ENCODE peak calls at places on chromosomes 4 and X, in eight cellular contexts. One of them, this sample, is unnamed.

GRCh38 chrX:48466696-48467095 is 3.4 kb downstream of the SLC38A5 start:
- DNase-seq in GM13976: no peak
- DNase-seq in GM12865: peak
- DNase-seq in AG10803: no peak
- DNase-seq in AG09319: no peak
- DNase-seq in D721Med: no peak
- DNase-seq in fibroblast of pulmonary artery: no peak
- DNase-seq in dorsolateral prefrontal cortex: no peak
- DNase-seq in this sample: no peak

GRCh38 chr4:158193171-158193749 is 17.0 kb upstream of the TMEM144 start:
- DNase-seq in D721Med: no peak
- DNase-seq in GM12865: no peak
- DNase-seq in AG09319: no peak
- DNase-seq in AG10803: peak
- DNase-seq in dorsolateral prefrontal cortex: no peak
- DNase-seq in fibroblast of pulmonary artery: peak
- DNase-seq in GM13976: peak
- DNase-seq in this sample: no peak

GRCh38 chr4:6019316-6020263 is 1.4 kb upstream of the C4orf50 start:
- DNase-seq in fibroblast of pulmonary artery: peak
- DNase-seq in dorsolateral prefrontal cortex: no peak
- DNase-seq in AG10803: peak
- DNase-seq in D721Med: peak
- DNase-seq in AG09319: no peak
- DNase-seq in GM12865: peak
- DNase-seq in GM13976: peak
- DNase-seq in this sample: no peak

GRCh38 chr4:124060261-124060918 is 652.1 kb downstream of the ANKRD50 start:
- DNase-seq in fibroblast of pulmonary artery: peak
- DNase-seq in AG10803: peak
- DNase-seq in D721Med: no peak
- DNase-seq in AG09319: no peak
- DNase-seq in GM12865: peak
- DNase-seq in dorsolateral prefrontal cortex: no peak
- DNase-seq in GM13976: no peak
- DNase-seq in this sample: peak

GRCh38 chrX:116009348-116009747 is 161.2 kb upstream of the AGTR2 start:
- DNase-seq in dorsolateral prefrontal cortex: no peak
- DNase-seq in AG09319: no peak
- DNase-seq in AG10803: no peak
- DNase-seq in GM12865: no peak
- DNase-seq in fibroblast of pulmonary artery: no peak
- DNase-seq in D721Med: no peak
- DNase-seq in GM13976: no peak
- DNase-seq in this sample: no peak

GRCh38 chrX:118499295-118499694 is 3.7 kb downstream of the DOCK11 start:
- DNase-seq in GM12865: no peak
- DNase-seq in fibroblast of pulmonary artery: no peak
- DNase-seq in D721Med: no peak
- DNase-seq in dorsolateral prefrontal cortex: no peak
- DNase-seq in AG10803: no peak
- DNase-seq in GM13976: no peak
- DNase-seq in AG09319: no peak
- DNase-seq in this sample: no peak

GRCh38 chrX:31449975-31450374 is 378.1 kb upstream of the FTHL17 start:
- DNase-seq in dorsolateral prefrontal cortex: no peak
- DNase-seq in D721Med: no peak
- DNase-seq in GM12865: no peak
- DNase-seq in fibroblast of pulmonary artery: peak
- DNase-seq in AG09319: no peak
- DNase-seq in GM13976: no peak
- DNase-seq in AG10803: peak
- DNase-seq in this sample: no peak

GRCh38 chr4:21699437-21699836 is 249.1 kb downstream of the KCNIP4 start:
- DNase-seq in GM13976: no peak
- DNase-seq in AG10803: no peak
- DNase-seq in dorsolateral prefrontal cortex: no peak
- DNase-seq in D721Med: no peak
- DNase-seq in fibroblast of pulmonary artery: no peak
- DNase-seq in GM12865: no peak
- DNase-seq in AG09319: no peak
- DNase-seq in this sample: no peak

GRCh38 chr4:53908661-53909078 is 155.7 kb downstream of the CHIC2 start:
- DNase-seq in AG09319: peak
- DNase-seq in D721Med: no peak
- DNase-seq in fibroblast of pulmonary artery: peak
- DNase-seq in GM12865: peak
- DNase-seq in AG10803: peak
- DNase-seq in dorsolateral prefrontal cortex: no peak
- DNase-seq in GM13976: peak
- DNase-seq in this sample: no peak

GRCh38 chr4:113593400-113594230 is 167.9 kb downstream of the CAMK2D start:
- DNase-seq in AG09319: no peak
- DNase-seq in fibroblast of pulmonary artery: no peak
- DNase-seq in GM12865: peak
- DNase-seq in GM13976: no peak
- DNase-seq in AG10803: no peak
- DNase-seq in D721Med: no peak
- DNase-seq in dorsolateral prefrontal cortex: no peak
- DNase-seq in this sample: no peak

GRCh38 chr4:156829194-156829593 is 142.4 kb downstream of the PDGFC start:
- DNase-seq in GM13976: no peak
- DNase-seq in fibroblast of pulmonary artery: peak
- DNase-seq in dorsolateral prefrontal cortex: no peak
- DNase-seq in AG10803: peak
- DNase-seq in AG09319: peak
- DNase-seq in D721Med: no peak
- DNase-seq in GM12865: no peak
- DNase-seq in this sample: no peak

GRCh38 chr4:20273793-20274192 is 22.1 kb downstream of the SLIT2 start:
- DNase-seq in AG09319: no peak
- DNase-seq in fibroblast of pulmonary artery: no peak
- DNase-seq in D721Med: no peak
- DNase-seq in dorsolateral prefrontal cortex: no peak
- DNase-seq in GM12865: no peak
- DNase-seq in AG10803: no peak
- DNase-seq in GM13976: no peak
- DNase-seq in this sample: peak

GRCh38 chr4:121541696-121542095 is 155.1 kb downstream of the ANXA5 start:
- DNase-seq in GM12865: no peak
- DNase-seq in dorsolateral prefrontal cortex: no peak
- DNase-seq in AG09319: no peak
- DNase-seq in GM13976: no peak
- DNase-seq in fibroblast of pulmonary artery: no peak
- DNase-seq in AG10803: no peak
- DNase-seq in D721Med: no peak
- DNase-seq in this sample: no peak

GRCh38 chr4:147924604-147925412 is 192.9 kb downstream of the ARHGAP10 start:
- DNase-seq in AG09319: no peak
- DNase-seq in AG10803: peak
- DNase-seq in GM12865: no peak
- DNase-seq in GM13976: no peak
- DNase-seq in dorsolateral prefrontal cortex: no peak
- DNase-seq in fibroblast of pulmonary artery: peak
- DNase-seq in D721Med: no peak
- DNase-seq in this sample: no peak

GRCh38 chr4:184142121-184143000 is 75.3 kb downstream of the ENPP6 start:
- DNase-seq in D721Med: no peak
- DNase-seq in dorsolateral prefrontal cortex: no peak
- DNase-seq in fibroblast of pulmonary artery: no peak
- DNase-seq in AG10803: no peak
- DNase-seq in GM13976: no peak
- DNase-seq in GM12865: no peak
- DNase-seq in AG09319: no peak
- DNase-seq in this sample: no peak

GRCh38 chrX:49163555-49164419 is 1.2 kb downstream of the MAGIX start:
- DNase-seq in GM12865: peak
- DNase-seq in fibroblast of pulmonary artery: peak
- DNase-seq in GM13976: peak
- DNase-seq in D721Med: peak
- DNase-seq in AG09319: peak
- DNase-seq in AG10803: peak
- DNase-seq in dorsolateral prefrontal cortex: peak
- DNase-seq in this sample: peak

GRCh38 chr4:118124977-118125376 is 90.7 kb downstream of the NDST3 start:
- DNase-seq in fibroblast of pulmonary artery: no peak
- DNase-seq in AG10803: no peak
- DNase-seq in AG09319: no peak
- DNase-seq in GM12865: no peak
- DNase-seq in GM13976: no peak
- DNase-seq in dorsolateral prefrontal cortex: no peak
- DNase-seq in D721Med: no peak
- DNase-seq in this sample: no peak

GRCh38 chrX:133215747-133216146 is 2.4 kb downstream of the TFDP3 start:
- DNase-seq in fibroblast of pulmonary artery: no peak
- DNase-seq in GM12865: no peak
- DNase-seq in AG09319: no peak
- DNase-seq in AG10803: no peak
- DNase-seq in D721Med: no peak
- DNase-seq in GM13976: no peak
- DNase-seq in dorsolateral prefrontal cortex: no peak
- DNase-seq in this sample: no peak

GRCh38 chr4:23660865-23661264 is 229.0 kb downstream of the PPARGC1A start:
- DNase-seq in dorsolateral prefrontal cortex: no peak
- DNase-seq in AG10803: no peak
- DNase-seq in fibroblast of pulmonary artery: no peak
- DNase-seq in GM12865: no peak
- DNase-seq in AG09319: no peak
- DNase-seq in D721Med: no peak
- DNase-seq in GM13976: no peak
- DNase-seq in this sample: no peak
- TF ChIP-seq CTCF in dorsolateral prefrontal cortex: no peak
- TF ChIP-seq CTCF in AG10803: no peak
- TF ChIP-seq CTCF in fibroblast of pulmonary artery: no peak
- TF ChIP-seq CTCF in GM12865: no peak
- TF ChIP-seq CTCF in AG09319: no peak
- TF ChIP-seq CTCF in D721Med: no peak
- TF ChIP-seq CTCF in GM13976: no peak
- TF ChIP-seq CTCF in this sample: no peak

DNA sequence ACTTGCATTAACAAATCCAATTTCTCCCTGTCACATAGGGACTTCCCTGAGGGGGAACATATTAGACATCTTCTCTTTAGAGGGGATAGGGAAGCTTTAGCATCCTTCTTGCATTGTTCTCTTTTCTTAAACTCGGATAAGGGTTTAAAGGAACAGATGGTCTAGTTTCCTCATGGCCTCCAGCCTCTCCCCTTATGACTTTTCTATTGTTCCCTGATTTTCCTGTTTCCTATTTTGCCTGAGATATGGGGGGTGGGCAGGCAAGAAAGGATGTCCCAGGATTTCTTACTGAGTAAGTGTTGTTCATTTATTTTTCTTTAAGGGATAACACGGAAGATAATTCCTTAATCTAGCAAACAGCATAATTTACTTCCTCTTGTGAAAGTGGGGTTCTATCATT is 107.7 kb upstream of the MAGEE2 start:
- DNase-seq in GM13976: no peak
- DNase-seq in D721Med: no peak
- DNase-seq in AG10803: no peak
- DNase-seq in AG09319: no peak
- DNase-seq in GM12865: no peak
- DNase-seq in dorsolateral prefrontal cortex: no peak
- DNase-seq in fibroblast of pulmonary artery: no peak
- DNase-seq in this sample: no peak
- TF ChIP-seq CTCF in GM13976: no peak
- TF ChIP-seq CTCF in D721Med: no peak
- TF ChIP-seq CTCF in AG10803: no peak
- TF ChIP-seq CTCF in AG09319: no peak
- TF ChIP-seq CTCF in GM12865: no peak
- TF ChIP-seq CTCF in dorsolateral prefrontal cortex: no peak
- TF ChIP-seq CTCF in fibroblast of pulmonary artery: no peak
- TF ChIP-seq CTCF in this sample: no peak

DNA sequence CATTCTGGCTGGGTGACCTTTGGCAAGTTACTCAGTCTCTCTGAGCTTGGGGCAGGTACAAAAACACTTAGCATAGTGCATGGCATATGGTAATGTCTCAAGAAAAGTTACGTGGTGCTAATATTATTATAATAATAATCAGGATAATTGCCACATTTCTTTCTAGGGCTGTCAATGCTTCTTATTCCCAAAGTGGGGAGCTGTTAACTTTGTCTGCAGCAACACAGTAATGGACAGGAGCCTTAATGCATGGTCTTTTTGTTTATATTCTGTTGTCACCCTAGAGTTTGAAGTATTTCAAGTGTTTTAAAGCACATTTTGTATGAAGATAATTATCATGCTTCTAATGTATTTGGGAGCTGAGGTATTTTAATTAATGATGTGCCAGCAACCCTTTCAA is 121.8 kb downstream of the FHIP1A start:
- DNase-seq in dorsolateral prefrontal cortex: no peak
- DNase-seq in AG10803: no peak
- DNase-seq in fibroblast of pulmonary artery: peak
- DNase-seq in GM13976: no peak
- DNase-seq in D721Med: no peak
- DNase-seq in GM12865: no peak
- DNase-seq in AG09319: no peak
- DNase-seq in this sample: no peak
- TF ChIP-seq CTCF in dorsolateral prefrontal cortex: no peak
- TF ChIP-seq CTCF in AG10803: no peak
- TF ChIP-seq CTCF in fibroblast of pulmonary artery: peak
- TF ChIP-seq CTCF in GM13976: no peak
- TF ChIP-seq CTCF in D721Med: peak
- TF ChIP-seq CTCF in GM12865: no peak
- TF ChIP-seq CTCF in AG09319: no peak
- TF ChIP-seq CTCF in this sample: no peak

DNA sequence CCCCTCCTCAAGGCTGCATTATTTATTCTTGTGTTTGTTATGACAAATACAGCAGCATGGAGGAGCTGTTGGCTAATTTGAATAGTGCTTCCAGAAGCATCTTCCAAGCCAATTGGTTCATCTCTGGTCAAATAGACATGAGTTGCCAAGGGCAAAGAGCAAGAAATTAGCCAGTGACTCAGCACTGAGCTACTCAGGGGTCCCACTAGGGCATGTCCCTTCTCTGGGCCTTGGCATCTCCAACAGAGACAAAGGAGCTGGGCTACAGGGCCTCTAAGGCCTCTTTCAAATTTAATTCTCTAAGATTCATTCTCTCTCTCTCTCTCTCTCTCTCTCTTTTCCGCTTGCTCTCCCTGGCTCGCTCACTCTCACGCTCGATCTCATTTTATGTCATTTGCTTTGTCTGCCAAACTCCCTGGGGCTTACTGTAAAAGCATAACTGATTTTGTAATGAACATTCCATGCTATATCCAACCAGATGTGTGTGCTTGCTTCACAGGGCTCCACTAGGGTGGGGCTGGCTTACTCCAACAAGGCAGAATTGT is 86.7 kb upstream of the MAGEA4 start:
- DNase-seq in D721Med: no peak
- DNase-seq in GM13976: no peak
- DNase-seq in AG09319: peak
- DNase-seq in fibroblast of pulmonary artery: peak
- DNase-seq in AG10803: peak
- DNase-seq in GM12865: no peak
- DNase-seq in dorsolateral prefrontal cortex: no peak
- DNase-seq in this sample: peak
- TF ChIP-seq CTCF in D721Med: peak
- TF ChIP-seq CTCF in GM13976: no peak
- TF ChIP-seq CTCF in AG09319: peak
- TF ChIP-seq CTCF in fibroblast of pulmonary artery: peak
- TF ChIP-seq CTCF in AG10803: peak
- TF ChIP-seq CTCF in GM12865: no peak
- TF ChIP-seq CTCF in dorsolateral prefrontal cortex: no peak
- TF ChIP-seq CTCF in this sample: no peak

This sample was measured in psoas muscle.